ENCODE peak calls at places on chromosomes 6 and 20, in nine cellular contexts. R is erythroblast, L is upper lobe of left lung, G is ovary, A is uterus, J is H54, E is heart left ventricle, H is right lobe of liver, W is A549. B is an unnamed sample.

GRCh38 chr6:89610149-89610642 is 28.4 kb downstream of the LYRM2 start:
- DNase-seq in R (peak), L (peak), G (peak), A (peak), J (peak), E (peak), H (peak), W (peak), B (peak)

GRCh38 chr20:16970751-16971150 is 222.6 kb downstream of the OTOR start:
- DNase-seq in R (no peak), L (no peak), G (no peak), A (no peak), J (no peak), E (no peak), H (no peak), W (no peak), B (no peak)

GRCh38 chr6:94636780-94637385 is 940.5 kb upstream of the MANEA start:
- DNase-seq in R (peak), L (no peak), G (no peak), A (no peak), J (no peak), E (no peak), H (no peak), W (no peak), B (no peak)

GRCh38 chr20:6714202-6714800 is 53.2 kb upstream of the BMP2 start:
- DNase-seq in R (peak), L (no peak), G (no peak), A (no peak), J (no peak), E (no peak), H (peak), W (no peak), B (peak)

GRCh38 chr6:41445268-41445667 is 100.9 kb upstream of the FOXP4 start:
- DNase-seq in R (no peak), L (no peak), G (peak), A (no peak), J (no peak), E (no peak), H (no peak), W (no peak), B (no peak)

GRCh38 chr6:154876776-154877175 is 118.3 kb upstream of the TIAM2 start:
- DNase-seq in R (no peak), L (no peak), G (no peak), A (no peak), J (no peak), E (no peak), H (no peak), W (no peak), B (no peak)

GRCh38 chr6:163132050-163132750 is 282.3 kb upstream of the QKI start:
- DNase-seq in R (no peak), L (no peak), G (no peak), A (no peak), J (no peak), E (no peak), H (no peak), W (no peak), B (no peak)

GRCh38 chr6:166168616-166169548 is 1.2 kb upstream of the TBXT start:
- DNase-seq in R (no peak), L (peak), G (no peak), A (no peak), J (no peak), E (no peak), H (no peak), W (no peak), B (no peak)

GRCh38 chr6:40444811-40445210 is 142.4 kb downstream of the LRFN2 start:
- DNase-seq in R (no peak), L (no peak), G (no peak), A (no peak), J (no peak), E (no peak), H (no peak), W (no peak), B (no peak)

GRCh38 chr6:33983109-33983475 is 162.8 kb downstream of the GRM4 start:
- DNase-seq in R (no peak), L (no peak), G (no peak), A (peak), J (peak), E (no peak), H (peak), W (peak), B (no peak)

GRCh38 chr6:17032595-17033591 is 69.0 kb upstream of the STMND1 start:
- DNase-seq in R (no peak), L (no peak), G (peak), A (peak), J (peak), E (peak), H (no peak), W (peak), B (no peak)

GRCh38 chr6:20404641-20405032 is 3.0 kb downstream of the E2F3 start:
- DNase-seq in R (peak), L (no peak), G (no peak), A (peak), J (peak), E (peak), H (peak), W (peak), B (peak)

GRCh38 chr20:3825526-3825925 is 5.2 kb downstream of the AP5S1 start:
- DNase-seq in R (no peak), L (no peak), G (no peak), A (no peak), J (no peak), E (no peak), H (no peak), W (no peak), B (no peak)

GRCh38 chr6:86255973-86256372 is 613.3 kb upstream of the SYNCRIP start:
- DNase-seq in R (no peak), L (no peak), G (no peak), A (no peak), J (no peak), E (no peak), H (no peak), W (no peak), B (no peak)

GRCh38 chr6:63509652-63510352 is 62.5 kb upstream of the LOC128125822 start:
- DNase-seq in R (no peak), L (no peak), G (peak), A (peak), J (no peak), E (peak), H (peak), W (no peak), B (no peak)

GRCh38 chr6:75109025-75109424 is 96.8 kb downstream of the COL12A1 start:
- DNase-seq in R (no peak), L (no peak), G (no peak), A (no peak), J (no peak), E (no peak), H (no peak), W (no peak), B (no peak)

GRCh38 chr20:14333734-14334133 is 3.7 kb downstream of the FLRT3 start:
- DNase-seq in R (no peak), L (no peak), G (no peak), A (no peak), J (no peak), E (no peak), H (no peak), W (no peak), B (no peak)

GRCh38 chr20:45853484-45853883 is 3.7 kb downstream of the ACOT8 start:
- DNase-seq in R (no peak), L (no peak), G (no peak), A (no peak), J (no peak), E (no peak), H (no peak), W (no peak), B (no peak)

GRCh38 chr20:45860573-45861011 is 3.2 kb downstream of the ZSWIM3 start:
- DNase-seq in R (no peak), L (no peak), G (no peak), A (no peak), J (no peak), E (no peak), H (no peak), W (no peak), B (no peak)

GRCh38 chr20:45861157-45862075 is 4.0 kb downstream of the ZSWIM3 start:
- DNase-seq in R (peak), L (no peak), G (no peak), A (no peak), J (no peak), E (no peak), H (no peak), W (no peak), B (no peak)

GRCh38 chr20:45857836-45858250 is 429 bp downstream of the ZSWIM3 start:
- DNase-seq in R (no peak), L (peak), G (no peak), A (no peak), J (no peak), E (no peak), H (no peak), W (no peak), B (no peak)

GRCh38 chr20:45857114-45857835 is at the start of the genes ACOT8 and ZSWIM3:
- DNase-seq in R (peak), L (peak), G (peak), A (peak), J (peak), E (peak), H (peak), W (peak), B (peak)
- TF ChIP-seq POLR2A in R (peak), L (peak), G (no peak), A (peak), J (peak), E (peak), H (peak), W (peak), B (peak)

DNA sequence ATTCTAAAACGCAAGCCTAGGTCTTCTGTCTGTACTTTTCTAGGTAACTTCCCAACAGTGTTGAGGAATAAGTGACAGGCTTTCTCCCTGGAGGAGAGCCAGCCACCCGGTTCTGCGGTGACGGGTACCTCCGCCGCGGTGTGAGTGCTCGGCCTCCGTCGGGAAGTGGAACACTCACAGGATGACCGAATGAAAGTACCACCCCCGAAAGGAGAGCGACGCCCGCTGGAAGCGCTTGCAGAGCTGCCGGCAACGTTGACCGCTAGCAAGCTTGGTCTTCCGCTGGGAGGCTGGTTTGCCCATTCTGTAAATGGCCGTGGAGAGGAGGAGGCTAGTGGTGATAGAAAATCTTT is 581 bp upstream of the TMEM242 start:
- DNase-seq in R (no peak), L (peak), G (peak), A (peak), J (peak), E (peak), H (peak), W (peak), B (peak)
- TF ChIP-seq POLR2A in R (no peak), L (no peak), G (no peak), A (no peak), J (peak), E (no peak), H (no peak), W (no peak), B (no peak)

DNA sequence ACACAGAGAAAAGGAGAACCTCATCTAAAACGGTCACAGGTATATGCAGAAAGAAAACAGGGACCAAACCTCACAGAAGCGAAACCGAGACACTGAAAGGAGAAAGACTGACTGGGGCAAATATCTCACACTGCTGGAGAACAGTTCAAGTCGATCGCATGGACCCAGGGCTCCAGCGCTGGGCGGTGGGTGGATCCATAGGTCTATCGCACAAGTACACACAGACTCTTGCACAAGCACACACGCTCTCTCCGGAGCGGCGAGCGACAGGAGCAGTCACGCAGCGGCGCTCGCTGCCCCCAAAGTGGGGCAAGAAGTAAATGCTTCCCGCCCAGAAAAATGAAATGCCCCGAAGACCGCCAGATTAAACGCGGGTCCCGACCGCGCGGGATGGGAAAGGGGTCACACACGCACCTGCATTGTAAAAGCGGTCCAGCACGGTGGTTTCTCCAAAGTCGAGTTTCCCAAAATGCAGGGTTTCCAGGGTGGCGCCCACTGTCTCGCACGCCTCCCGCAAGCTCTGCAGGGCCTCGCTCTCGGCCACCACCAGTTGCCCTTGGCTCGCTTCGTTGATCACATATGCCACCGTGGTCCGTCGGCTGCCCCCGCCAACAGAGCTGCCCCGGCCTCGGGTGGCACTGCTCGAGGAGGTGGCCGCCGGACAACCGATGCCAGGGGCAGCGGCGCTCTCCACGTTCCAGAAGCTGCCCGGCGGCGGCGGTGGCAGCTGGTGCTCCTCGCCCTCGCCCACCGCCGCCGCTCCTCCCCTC is 796 bp downstream of the MAP3K5 start:
- DNase-seq in R (peak), L (peak), G (peak), A (peak), J (no peak), E (peak), H (peak), W (peak), B (peak)
- TF ChIP-seq POLR2A in R (peak), L (no peak), G (peak), A (peak), J (no peak), E (peak), H (peak), W (no peak), B (peak)

DNA sequence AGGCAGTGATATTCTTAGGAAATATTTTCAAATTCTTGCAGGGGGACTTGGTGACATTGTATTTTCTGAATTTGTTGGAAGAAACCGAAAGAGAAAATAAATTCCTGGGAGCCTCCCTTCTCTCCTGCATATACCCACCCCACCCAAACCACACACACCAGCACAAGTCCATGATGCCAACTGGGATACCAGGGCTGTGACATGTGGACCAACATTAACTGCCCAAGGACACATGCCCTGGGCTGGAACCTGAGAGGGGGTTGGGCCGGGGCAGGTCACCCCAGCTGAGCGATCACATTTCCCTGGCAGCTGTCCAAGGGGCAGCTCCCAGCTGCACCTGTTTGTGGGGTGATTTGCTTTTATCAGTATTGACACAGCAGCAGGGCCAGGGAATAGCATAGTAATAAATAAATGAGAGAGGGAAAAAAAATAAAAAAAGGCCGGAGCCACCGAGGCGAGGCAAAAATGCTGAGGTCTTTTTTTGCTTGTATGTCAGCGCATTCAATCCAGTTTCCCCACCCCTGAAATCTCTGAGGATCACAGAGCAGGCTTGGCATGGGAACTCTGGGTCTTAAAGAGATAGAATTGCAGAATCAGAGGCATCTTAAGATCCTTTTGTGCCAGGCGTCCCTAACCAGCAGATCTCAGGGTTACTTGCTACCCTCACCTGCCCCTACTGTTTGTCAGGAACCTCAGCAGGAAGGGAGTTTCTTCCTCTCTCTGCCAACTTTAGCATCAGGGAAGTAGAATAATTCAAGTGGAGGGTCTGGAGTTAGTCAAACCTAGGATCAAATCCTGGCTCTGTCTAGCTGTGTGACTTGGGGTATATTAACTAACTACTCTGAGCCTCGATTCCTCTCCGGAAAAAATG is 66.5 kb upstream of the PIM1 start:
- DNase-seq in R (peak), L (peak), G (peak), A (peak), J (peak), E (peak), H (peak), W (peak), B (peak)
- TF ChIP-seq POLR2A in R (no peak), L (no peak), G (no peak), A (no peak), J (no peak), E (no peak), H (no peak), W (no peak), B (no peak)

GRCh38 chr20:35709269-35709668 is 10.1 kb downstream of the ROMO1 start:
- DNase-seq in R (no peak), L (no peak), G (no peak), A (no peak), J (no peak), E (no peak), H (no peak), W (no peak), B (no peak)
- TF ChIP-seq POLR2A in R (no peak), L (no peak), G (no peak), A (no peak), J (no peak), E (no peak), H (no peak), W (no peak), B (no peak)

DNA sequence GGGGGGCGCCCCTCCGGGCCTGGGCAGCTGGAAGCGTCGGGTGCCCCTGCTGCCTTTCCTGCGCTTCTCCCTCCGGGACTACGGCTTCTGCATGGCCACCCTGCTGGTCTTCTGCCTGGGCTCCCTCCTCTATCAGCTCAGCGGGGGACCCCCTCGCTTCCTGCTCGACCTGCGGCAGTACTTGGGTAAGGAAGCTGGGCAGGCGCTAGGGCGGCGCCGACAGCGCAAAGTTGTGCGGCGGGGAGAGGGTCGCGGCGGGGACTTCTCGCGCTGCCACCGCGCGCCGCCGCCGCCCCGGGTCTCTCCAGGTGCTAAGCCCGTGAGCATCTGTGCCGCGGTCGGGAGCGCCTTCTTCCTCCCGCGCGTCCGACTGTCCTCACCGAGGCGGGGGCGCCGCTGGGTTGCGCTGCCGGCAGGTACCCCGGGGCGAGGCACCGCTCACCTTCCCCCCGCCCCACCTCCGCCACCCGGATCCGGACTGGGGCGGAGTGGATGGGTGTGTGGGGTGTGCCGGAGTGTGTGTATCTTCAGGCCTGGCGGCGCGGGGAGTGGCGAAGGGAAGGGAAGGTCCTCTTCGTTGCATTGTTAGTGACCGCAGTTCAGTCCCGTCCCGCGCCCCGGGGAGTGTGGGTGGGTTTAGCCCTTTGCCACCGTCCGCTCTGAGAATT is 797 bp downstream of the UST start:
- DNase-seq in R (no peak), L (peak), G (peak), A (peak), J (no peak), E (peak), H (peak), W (peak), B (peak)
- TF ChIP-seq POLR2A in R (no peak), L (no peak), G (no peak), A (peak), J (no peak), E (no peak), H (no peak), W (no peak), B (no peak)